ENCODE peak calls at places on chromosomes 3 and 15, in nine cellular contexts. One of them, this sample, is unnamed.
A peak's percentile ranks its signal among the peaks of the same experiment; 100 is the strongest.

GRCh38 chr15:100788731-100789105 is 90.9 kb upstream of the ALDH1A3 start:
- DNase-seq in K562: no peak
- DNase-seq in heart right ventricle: no peak
- DNase-seq in dorsolateral prefrontal cortex: no peak
- DNase-seq in fibroblast of lung: no peak
- DNase-seq in gastrocnemius medialis: no peak
- DNase-seq in tibial nerve: no peak
- DNase-seq in HCT116: no peak
- DNase-seq in pancreas: no peak
- DNase-seq in this sample: no peak

GRCh38 chr3:187014417-187014864 is 84.1 kb downstream of the ST6GAL1 start:
- DNase-seq in K562: no peak
- DNase-seq in heart right ventricle: no peak
- DNase-seq in dorsolateral prefrontal cortex: no peak
- DNase-seq in fibroblast of lung: peak; percentile 71
- DNase-seq in gastrocnemius medialis: no peak
- DNase-seq in tibial nerve: no peak
- DNase-seq in HCT116: no peak
- DNase-seq in pancreas: no peak
- DNase-seq in this sample: no peak

GRCh38 chr15:69074011-69074842 is 59.7 kb downstream of the NOX5 start:
- DNase-seq in K562: no peak
- DNase-seq in heart right ventricle: peak; percentile 69
- DNase-seq in dorsolateral prefrontal cortex: peak; percentile 38
- DNase-seq in fibroblast of lung: peak; percentile 65
- DNase-seq in gastrocnemius medialis: no peak
- DNase-seq in tibial nerve: no peak
- DNase-seq in HCT116: no peak
- DNase-seq in pancreas: peak; percentile 37
- DNase-seq in this sample: no peak

GRCh38 chr3:73547427-73548036 is 77.2 kb downstream of the PDZRN3 start:
- DNase-seq in K562: no peak
- DNase-seq in heart right ventricle: no peak
- DNase-seq in dorsolateral prefrontal cortex: no peak
- DNase-seq in fibroblast of lung: peak; percentile 90
- DNase-seq in gastrocnemius medialis: no peak
- DNase-seq in tibial nerve: no peak
- DNase-seq in HCT116: no peak
- DNase-seq in pancreas: no peak
- DNase-seq in this sample: no peak

GRCh38 chr3:160400631-160401150 is 1.2 kb downstream of the SMC4 start:
- DNase-seq in K562: peak; percentile 16
- DNase-seq in heart right ventricle: peak; percentile 31
- DNase-seq in dorsolateral prefrontal cortex: no peak
- DNase-seq in fibroblast of lung: no peak
- DNase-seq in gastrocnemius medialis: no peak
- DNase-seq in tibial nerve: no peak
- DNase-seq in HCT116: no peak
- DNase-seq in pancreas: peak; percentile 49
- DNase-seq in this sample: peak; percentile 6

GRCh38 chr3:43094851-43095250 is 11.0 kb downstream of the POMGNT2 start:
- DNase-seq in K562: no peak
- DNase-seq in heart right ventricle: no peak
- DNase-seq in dorsolateral prefrontal cortex: no peak
- DNase-seq in fibroblast of lung: no peak
- DNase-seq in gastrocnemius medialis: peak; percentile 52
- DNase-seq in tibial nerve: no peak
- DNase-seq in HCT116: no peak
- DNase-seq in pancreas: no peak
- DNase-seq in this sample: no peak

GRCh38 chr3:106355873-106356272 is 487.1 kb upstream of the CBLB start:
- DNase-seq in K562: no peak
- DNase-seq in heart right ventricle: no peak
- DNase-seq in dorsolateral prefrontal cortex: no peak
- DNase-seq in fibroblast of lung: no peak
- DNase-seq in gastrocnemius medialis: no peak
- DNase-seq in tibial nerve: no peak
- DNase-seq in HCT116: no peak
- DNase-seq in pancreas: no peak
- DNase-seq in this sample: no peak

GRCh38 chr15:57923311-57923710 is 142.2 kb downstream of the ALDH1A2 start:
- DNase-seq in K562: no peak
- DNase-seq in heart right ventricle: no peak
- DNase-seq in dorsolateral prefrontal cortex: no peak
- DNase-seq in fibroblast of lung: peak; percentile 64
- DNase-seq in gastrocnemius medialis: no peak
- DNase-seq in tibial nerve: no peak
- DNase-seq in HCT116: no peak
- DNase-seq in pancreas: no peak
- DNase-seq in this sample: no peak

GRCh38 chr3:30397030-30397429 is 209.4 kb upstream of the TGFBR2 start:
- DNase-seq in K562: no peak
- DNase-seq in heart right ventricle: no peak
- DNase-seq in dorsolateral prefrontal cortex: no peak
- DNase-seq in fibroblast of lung: no peak
- DNase-seq in gastrocnemius medialis: no peak
- DNase-seq in tibial nerve: no peak
- DNase-seq in HCT116: no peak
- DNase-seq in pancreas: no peak
- DNase-seq in this sample: no peak

GRCh38 chr15:39331584-39331983 is 249.3 kb upstream of the THBS1 start:
- DNase-seq in K562: no peak
- DNase-seq in heart right ventricle: no peak
- DNase-seq in dorsolateral prefrontal cortex: no peak
- DNase-seq in fibroblast of lung: no peak
- DNase-seq in gastrocnemius medialis: no peak
- DNase-seq in tibial nerve: no peak
- DNase-seq in HCT116: no peak
- DNase-seq in pancreas: no peak
- DNase-seq in this sample: no peak

GRCh38 chr15:39332846-39333245 is 248.0 kb upstream of the THBS1 start:
- DNase-seq in K562: no peak
- DNase-seq in heart right ventricle: no peak
- DNase-seq in dorsolateral prefrontal cortex: no peak
- DNase-seq in fibroblast of lung: no peak
- DNase-seq in gastrocnemius medialis: no peak
- DNase-seq in tibial nerve: no peak
- DNase-seq in HCT116: no peak
- DNase-seq in pancreas: no peak
- DNase-seq in this sample: no peak

GRCh38 chr15:39338251-39338650 is 242.6 kb upstream of the THBS1 start:
- DNase-seq in K562: no peak
- DNase-seq in heart right ventricle: no peak
- DNase-seq in dorsolateral prefrontal cortex: no peak
- DNase-seq in fibroblast of lung: no peak
- DNase-seq in gastrocnemius medialis: no peak
- DNase-seq in tibial nerve: no peak
- DNase-seq in HCT116: no peak
- DNase-seq in pancreas: no peak
- DNase-seq in this sample: no peak

GRCh38 chr15:39336926-39337325 is 244.0 kb upstream of the THBS1 start:
- DNase-seq in K562: no peak
- DNase-seq in heart right ventricle: no peak
- DNase-seq in dorsolateral prefrontal cortex: no peak
- DNase-seq in fibroblast of lung: no peak
- DNase-seq in gastrocnemius medialis: no peak
- DNase-seq in tibial nerve: no peak
- DNase-seq in HCT116: no peak
- DNase-seq in pancreas: no peak
- DNase-seq in this sample: no peak

GRCh38 chr15:39333393-39333792 is 247.5 kb upstream of the THBS1 start:
- DNase-seq in K562: no peak
- DNase-seq in heart right ventricle: no peak
- DNase-seq in dorsolateral prefrontal cortex: no peak
- DNase-seq in fibroblast of lung: no peak
- DNase-seq in gastrocnemius medialis: no peak
- DNase-seq in tibial nerve: no peak
- DNase-seq in HCT116: no peak
- DNase-seq in pancreas: no peak
- DNase-seq in this sample: no peak
- H3K27ac ChIP-seq in K562: no peak overlapping the region
- H3K27ac ChIP-seq in heart right ventricle: no peak overlapping the region
- H3K27ac ChIP-seq in dorsolateral prefrontal cortex: no peak overlapping the region
- H3K27ac ChIP-seq in fibroblast of lung: no peak overlapping the region
- H3K27ac ChIP-seq in gastrocnemius medialis: no peak overlapping the region
- H3K27ac ChIP-seq in tibial nerve: no peak overlapping the region
- H3K27ac ChIP-seq in HCT116: no peak overlapping the region
- H3K27ac ChIP-seq in pancreas: no peak overlapping the region
- H3K27ac ChIP-seq in this sample: no peak overlapping the region

DNA sequence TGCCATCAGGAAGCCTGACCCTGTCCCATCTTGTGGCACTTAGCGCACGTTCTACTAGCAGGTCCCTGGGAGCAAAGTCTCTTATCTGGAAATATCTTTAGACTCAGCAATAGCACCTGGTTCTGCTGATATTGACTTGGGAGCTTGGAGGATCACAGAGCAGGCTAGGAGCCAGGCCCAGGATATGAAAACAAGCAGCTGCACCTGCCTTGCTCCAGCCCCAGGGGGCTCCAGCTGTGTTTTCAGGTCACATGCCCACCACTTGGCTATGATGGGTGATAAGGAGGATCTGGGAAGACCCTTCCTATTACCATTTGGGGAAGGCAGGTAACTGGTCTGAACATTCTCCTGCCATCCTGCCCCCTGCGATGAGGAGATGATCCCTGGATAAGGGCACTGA is 87.8 kb downstream of the C3orf70 start:
- DNase-seq in K562: no peak
- DNase-seq in heart right ventricle: no peak
- DNase-seq in dorsolateral prefrontal cortex: no peak
- DNase-seq in fibroblast of lung: no peak
- DNase-seq in gastrocnemius medialis: no peak
- DNase-seq in tibial nerve: no peak
- DNase-seq in HCT116: no peak
- DNase-seq in pancreas: no peak
- DNase-seq in this sample: no peak
- TF ChIP-seq CTCF in K562: peak; percentile 24
- TF ChIP-seq CTCF in heart right ventricle: no peak
- TF ChIP-seq CTCF in dorsolateral prefrontal cortex: no peak
- TF ChIP-seq CTCF in fibroblast of lung: no peak
- TF ChIP-seq CTCF in gastrocnemius medialis: no peak
- TF ChIP-seq CTCF in tibial nerve: no peak
- TF ChIP-seq CTCF in HCT116: no peak
- TF ChIP-seq CTCF in pancreas: no peak
- TF ChIP-seq CTCF in this sample: no peak

GRCh38 chr3:48684480-48685143 is 1.1 kb downstream of the NCKIPSD start:
- DNase-seq in K562: peak; percentile 44
- DNase-seq in heart right ventricle: peak; percentile 52
- DNase-seq in dorsolateral prefrontal cortex: no peak
- DNase-seq in fibroblast of lung: peak; percentile 36
- DNase-seq in gastrocnemius medialis: peak; percentile 32
- DNase-seq in tibial nerve: no peak
- DNase-seq in HCT116: no peak
- DNase-seq in pancreas: no peak
- DNase-seq in this sample: no peak

GRCh38 chr3:48685603-48686511 is at the start of gene NCKIPSD:
- DNase-seq in K562: peak; percentile 91
- DNase-seq in heart right ventricle: peak; percentile 94
- DNase-seq in dorsolateral prefrontal cortex: peak; percentile 85
- DNase-seq in fibroblast of lung: peak; percentile 76
- DNase-seq in gastrocnemius medialis: peak; percentile 82
- DNase-seq in tibial nerve: peak; percentile 86
- DNase-seq in HCT116: peak; percentile 60
- DNase-seq in pancreas: peak; percentile 93
- DNase-seq in this sample: peak; percentile 87

GRCh38 chr3:48685293-48685602 is 467 bp downstream of the NCKIPSD start:
- DNase-seq in K562: no peak
- DNase-seq in heart right ventricle: no peak
- DNase-seq in dorsolateral prefrontal cortex: no peak
- DNase-seq in fibroblast of lung: no peak
- DNase-seq in gastrocnemius medialis: no peak
- DNase-seq in tibial nerve: no peak
- DNase-seq in HCT116: no peak
- DNase-seq in pancreas: no peak
- DNase-seq in this sample: no peak

GRCh38 chr3:48682786-48683185 is 2.9 kb downstream of the NCKIPSD start:
- DNase-seq in K562: no peak
- DNase-seq in heart right ventricle: no peak
- DNase-seq in dorsolateral prefrontal cortex: no peak
- DNase-seq in fibroblast of lung: no peak
- DNase-seq in gastrocnemius medialis: no peak
- DNase-seq in tibial nerve: no peak
- DNase-seq in HCT116: no peak
- DNase-seq in pancreas: no peak
- DNase-seq in this sample: no peak

DNA sequence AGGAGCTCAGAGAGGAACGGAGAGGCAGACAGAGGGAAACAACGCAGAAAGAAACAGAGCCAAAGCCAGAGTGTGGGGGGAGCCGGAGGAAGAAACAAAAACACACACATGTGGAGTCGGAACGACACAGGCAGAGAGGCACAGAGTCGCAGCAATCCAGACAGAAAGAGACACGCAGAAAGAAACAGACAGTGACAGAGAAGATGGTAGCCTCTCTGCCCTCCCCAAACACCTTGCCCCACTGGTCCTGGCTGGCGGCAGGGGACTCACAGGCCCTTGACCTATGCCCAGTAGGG is 1.7 kb downstream of the NCKIPSD start:
- DNase-seq in K562: no peak
- DNase-seq in heart right ventricle: no peak
- DNase-seq in dorsolateral prefrontal cortex: no peak
- DNase-seq in fibroblast of lung: no peak
- DNase-seq in gastrocnemius medialis: no peak
- DNase-seq in tibial nerve: no peak
- DNase-seq in HCT116: no peak
- DNase-seq in pancreas: no peak
- DNase-seq in this sample: no peak
- H3K27me3 ChIP-seq in K562: no peaks in the 10 kb centered on the region
- H3K27me3 ChIP-seq in heart right ventricle: no peaks in the 10 kb centered on the region
- H3K27me3 ChIP-seq in dorsolateral prefrontal cortex: no peaks in the 10 kb centered on the region
- H3K27me3 ChIP-seq in fibroblast of lung: no peaks in the 10 kb centered on the region
- H3K27me3 ChIP-seq in gastrocnemius medialis: no peaks in the 10 kb centered on the region
- H3K27me3 ChIP-seq in tibial nerve: no peaks in the 10 kb centered on the region
- H3K27me3 ChIP-seq in HCT116: no peaks in the 10 kb centered on the region
- H3K27me3 ChIP-seq in pancreas: no peaks in the 10 kb centered on the region
- H3K27me3 ChIP-seq in this sample: no peaks in the 10 kb centered on the region

DNA sequence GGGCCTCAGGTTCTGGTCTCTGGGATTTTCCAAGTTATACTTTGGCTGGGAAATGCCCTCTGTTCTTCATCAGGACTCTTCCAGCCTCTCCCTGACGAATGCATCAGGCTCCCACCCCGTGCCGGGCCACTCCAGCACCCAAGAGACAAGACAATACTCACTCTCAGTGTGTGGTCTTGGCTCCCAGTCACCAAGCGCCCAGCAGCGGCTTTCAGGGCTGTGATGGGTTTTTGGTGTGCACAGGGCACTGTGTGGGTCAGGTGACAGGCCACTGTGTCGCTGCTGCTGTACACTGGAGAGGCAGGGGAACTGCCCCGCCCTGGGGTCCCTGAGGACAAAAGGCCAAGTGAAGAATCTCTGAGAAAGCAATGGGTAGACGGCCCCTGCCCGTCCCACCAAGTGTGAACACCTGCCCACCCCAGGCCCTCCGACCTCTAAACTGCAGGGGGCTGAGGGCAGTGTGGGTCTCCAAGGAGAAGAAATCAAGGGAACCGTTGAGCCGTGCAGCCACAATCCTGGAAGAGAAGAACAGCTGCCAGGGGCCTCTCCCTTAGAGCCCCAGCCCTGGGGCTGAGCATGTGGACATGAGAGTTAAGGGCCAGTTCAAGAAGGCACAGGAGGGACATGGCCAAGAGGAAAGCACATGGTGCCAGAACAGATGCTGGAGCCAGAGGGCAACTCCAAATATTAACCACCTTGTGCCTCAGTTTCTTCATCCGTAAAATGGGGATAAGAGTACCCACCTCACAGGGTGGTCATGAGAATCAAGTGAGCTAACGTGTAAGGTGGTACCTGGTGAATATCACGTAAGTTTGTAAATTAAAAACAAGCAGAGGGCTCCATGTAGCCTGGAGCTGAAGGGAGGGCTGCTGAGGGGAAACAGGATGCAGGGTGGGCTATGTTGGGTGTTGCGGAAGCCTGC is 34.1 kb downstream of the PTPN23 start:
- DNase-seq in K562: no peak
- DNase-seq in heart right ventricle: peak; percentile 11
- DNase-seq in dorsolateral prefrontal cortex: no peak
- DNase-seq in fibroblast of lung: no peak
- DNase-seq in gastrocnemius medialis: no peak
- DNase-seq in tibial nerve: no peak
- DNase-seq in HCT116: no peak
- DNase-seq in pancreas: no peak
- DNase-seq in this sample: no peak
- H3K27ac ChIP-seq in K562: no peak overlapping the region
- H3K27ac ChIP-seq in heart right ventricle: no peak overlapping the region
- H3K27ac ChIP-seq in dorsolateral prefrontal cortex: peak overlapping the region; percentile 89
- H3K27ac ChIP-seq in fibroblast of lung: no peak overlapping the region
- H3K27ac ChIP-seq in gastrocnemius medialis: no peak overlapping the region
- H3K27ac ChIP-seq in tibial nerve: no peak overlapping the region
- H3K27ac ChIP-seq in HCT116: no peak overlapping the region
- H3K27ac ChIP-seq in pancreas: no peak overlapping the region
- H3K27ac ChIP-seq in this sample: no peak overlapping the region